ENCODE peak calls at places on chromosomes 11 and 22, in six cellular contexts. One of them, this sample, is unnamed.

GRCh38 chr11:44709966-44710365 is 16.8 kb upstream of the TSPAN18 start:
- DNase-seq in CD4-positive, CD25-positive, alpha-beta regulatory T cell: no peak
- DNase-seq in NCI-H460: no peak
- DNase-seq in H54: no peak
- DNase-seq in activated naive CD4-positive, alpha-beta T cell treated with anti-CD3 and anti-CD28 coated beads, Interleukin-2, amount 10 ng/mL, durations not matched to agents 7 days and 5 days: no peak
- DNase-seq in GM03348: no peak
- DNase-seq in this sample: peak; percentile 20

GRCh38 chr11:73087730-73088129 is 54.4 kb downstream of the FCHSD2 start:
- DNase-seq in CD4-positive, CD25-positive, alpha-beta regulatory T cell: no peak
- DNase-seq in NCI-H460: no peak
- DNase-seq in H54: no peak
- DNase-seq in activated naive CD4-positive, alpha-beta T cell treated with anti-CD3 and anti-CD28 coated beads, Interleukin-2, amount 10 ng/mL, durations not matched to agents 7 days and 5 days: no peak
- DNase-seq in GM03348: no peak
- DNase-seq in this sample: no peak

GRCh38 chr22:49678137-49678841 is 149.4 kb downstream of the BRD1 start:
- DNase-seq in CD4-positive, CD25-positive, alpha-beta regulatory T cell: no peak
- DNase-seq in NCI-H460: no peak
- DNase-seq in H54: no peak
- DNase-seq in activated naive CD4-positive, alpha-beta T cell treated with anti-CD3 and anti-CD28 coated beads, Interleukin-2, amount 10 ng/mL, durations not matched to agents 7 days and 5 days: no peak
- DNase-seq in GM03348: no peak
- DNase-seq in this sample: no peak

GRCh38 chr11:2655834-2656622 is 43.8 kb downstream of the KCNQ1OT1 start:
- DNase-seq in CD4-positive, CD25-positive, alpha-beta regulatory T cell: no peak
- DNase-seq in NCI-H460: no peak
- DNase-seq in H54: peak; percentile 19
- DNase-seq in activated naive CD4-positive, alpha-beta T cell treated with anti-CD3 and anti-CD28 coated beads, Interleukin-2, amount 10 ng/mL, durations not matched to agents 7 days and 5 days: no peak
- DNase-seq in GM03348: peak; percentile 25
- DNase-seq in this sample: no peak

GRCh38 chr22:43270314-43270908 is 72.8 kb downstream of the SCUBE1 start:
- DNase-seq in CD4-positive, CD25-positive, alpha-beta regulatory T cell: no peak
- DNase-seq in NCI-H460: no peak
- DNase-seq in H54: no peak
- DNase-seq in activated naive CD4-positive, alpha-beta T cell treated with anti-CD3 and anti-CD28 coated beads, Interleukin-2, amount 10 ng/mL, durations not matched to agents 7 days and 5 days: no peak
- DNase-seq in GM03348: no peak
- DNase-seq in this sample: no peak

GRCh38 chr11:102603091-102603490 is 22.0 kb downstream of the MMP20 start:
- DNase-seq in CD4-positive, CD25-positive, alpha-beta regulatory T cell: no peak
- DNase-seq in NCI-H460: no peak
- DNase-seq in H54: peak; percentile 6
- DNase-seq in activated naive CD4-positive, alpha-beta T cell treated with anti-CD3 and anti-CD28 coated beads, Interleukin-2, amount 10 ng/mL, durations not matched to agents 7 days and 5 days: no peak
- DNase-seq in GM03348: peak; percentile 24
- DNase-seq in this sample: peak; percentile 77

GRCh38 chr22:23521442-23522113 is 58.5 kb downstream of the IGLL1 start:
- DNase-seq in CD4-positive, CD25-positive, alpha-beta regulatory T cell: peak; percentile 36
- DNase-seq in NCI-H460: peak; percentile 75
- DNase-seq in H54: peak; percentile 88
- DNase-seq in activated naive CD4-positive, alpha-beta T cell treated with anti-CD3 and anti-CD28 coated beads, Interleukin-2, amount 10 ng/mL, durations not matched to agents 7 days and 5 days: peak; percentile 77
- DNase-seq in GM03348: peak; percentile 98
- DNase-seq in this sample: peak; percentile 92

GRCh38 chr11:77208535-77208934 is 80.5 kb downstream of the MYO7A start:
- DNase-seq in CD4-positive, CD25-positive, alpha-beta regulatory T cell: no peak
- DNase-seq in NCI-H460: no peak
- DNase-seq in H54: no peak
- DNase-seq in activated naive CD4-positive, alpha-beta T cell treated with anti-CD3 and anti-CD28 coated beads, Interleukin-2, amount 10 ng/mL, durations not matched to agents 7 days and 5 days: no peak
- DNase-seq in GM03348: no peak
- DNase-seq in this sample: no peak

GRCh38 chr11:6205366-6205765 is at the start of gene C11orf42:
- DNase-seq in CD4-positive, CD25-positive, alpha-beta regulatory T cell: no peak
- DNase-seq in NCI-H460: no peak
- DNase-seq in H54: no peak
- DNase-seq in activated naive CD4-positive, alpha-beta T cell treated with anti-CD3 and anti-CD28 coated beads, Interleukin-2, amount 10 ng/mL, durations not matched to agents 7 days and 5 days: no peak
- DNase-seq in GM03348: no peak
- DNase-seq in this sample: no peak

GRCh38 chr22:36237462-36238347 is 1.6 kb downstream of the APOL2 start:
- DNase-seq in CD4-positive, CD25-positive, alpha-beta regulatory T cell: peak; percentile 13
- DNase-seq in NCI-H460: no peak
- DNase-seq in H54: no peak
- DNase-seq in activated naive CD4-positive, alpha-beta T cell treated with anti-CD3 and anti-CD28 coated beads, Interleukin-2, amount 10 ng/mL, durations not matched to agents 7 days and 5 days: peak; percentile 56
- DNase-seq in GM03348: peak; percentile 50
- DNase-seq in this sample: no peak

GRCh38 chr11:65133724-65134123 is 595 bp downstream of the SYVN1 start:
- DNase-seq in CD4-positive, CD25-positive, alpha-beta regulatory T cell: no peak
- DNase-seq in NCI-H460: no peak
- DNase-seq in H54: no peak
- DNase-seq in activated naive CD4-positive, alpha-beta T cell treated with anti-CD3 and anti-CD28 coated beads, Interleukin-2, amount 10 ng/mL, durations not matched to agents 7 days and 5 days: peak; percentile 41
- DNase-seq in GM03348: peak; percentile 31
- DNase-seq in this sample: no peak

GRCh38 chr11:32658639-32659406 is 75.2 kb downstream of the EIF3M start:
- DNase-seq in CD4-positive, CD25-positive, alpha-beta regulatory T cell: no peak
- DNase-seq in NCI-H460: no peak
- DNase-seq in H54: no peak
- DNase-seq in activated naive CD4-positive, alpha-beta T cell treated with anti-CD3 and anti-CD28 coated beads, Interleukin-2, amount 10 ng/mL, durations not matched to agents 7 days and 5 days: no peak
- DNase-seq in GM03348: peak; percentile 13
- DNase-seq in this sample: no peak

GRCh38 chr11:119125849-119126248 is 4.5 kb downstream of the HINFP start:
- DNase-seq in CD4-positive, CD25-positive, alpha-beta regulatory T cell: no peak
- DNase-seq in NCI-H460: no peak
- DNase-seq in H54: no peak
- DNase-seq in activated naive CD4-positive, alpha-beta T cell treated with anti-CD3 and anti-CD28 coated beads, Interleukin-2, amount 10 ng/mL, durations not matched to agents 7 days and 5 days: no peak
- DNase-seq in GM03348: no peak
- DNase-seq in this sample: no peak

GRCh38 chr11:119832536-119832935 is 103.5 kb upstream of the NECTIN1 start:
- DNase-seq in CD4-positive, CD25-positive, alpha-beta regulatory T cell: no peak
- DNase-seq in NCI-H460: no peak
- DNase-seq in H54: no peak
- DNase-seq in activated naive CD4-positive, alpha-beta T cell treated with anti-CD3 and anti-CD28 coated beads, Interleukin-2, amount 10 ng/mL, durations not matched to agents 7 days and 5 days: no peak
- DNase-seq in GM03348: peak; percentile 73
- DNase-seq in this sample: no peak

GRCh38 chr11:107731911-107732310 is 20.1 kb upstream of the SLN start:
- DNase-seq in CD4-positive, CD25-positive, alpha-beta regulatory T cell: no peak
- DNase-seq in NCI-H460: no peak
- DNase-seq in H54: no peak
- DNase-seq in activated naive CD4-positive, alpha-beta T cell treated with anti-CD3 and anti-CD28 coated beads, Interleukin-2, amount 10 ng/mL, durations not matched to agents 7 days and 5 days: no peak
- DNase-seq in GM03348: no peak
- DNase-seq in this sample: no peak

GRCh38 chr11:129191649-129192048 is 476 bp downstream of the ARHGAP32 start:
- DNase-seq in CD4-positive, CD25-positive, alpha-beta regulatory T cell: no peak
- DNase-seq in NCI-H460: no peak
- DNase-seq in H54: no peak
- DNase-seq in activated naive CD4-positive, alpha-beta T cell treated with anti-CD3 and anti-CD28 coated beads, Interleukin-2, amount 10 ng/mL, durations not matched to agents 7 days and 5 days: no peak
- DNase-seq in GM03348: no peak
- DNase-seq in this sample: no peak

GRCh38 chr11:10348650-10349280 is 43.9 kb downstream of the ADM start:
- DNase-seq in CD4-positive, CD25-positive, alpha-beta regulatory T cell: no peak
- DNase-seq in NCI-H460: no peak
- DNase-seq in H54: no peak
- DNase-seq in activated naive CD4-positive, alpha-beta T cell treated with anti-CD3 and anti-CD28 coated beads, Interleukin-2, amount 10 ng/mL, durations not matched to agents 7 days and 5 days: no peak
- DNase-seq in GM03348: no peak
- DNase-seq in this sample: no peak

GRCh38 chr11:104333977-104334376 is 170.0 kb upstream of the PDGFD start:
- DNase-seq in CD4-positive, CD25-positive, alpha-beta regulatory T cell: no peak
- DNase-seq in NCI-H460: no peak
- DNase-seq in H54: no peak
- DNase-seq in activated naive CD4-positive, alpha-beta T cell treated with anti-CD3 and anti-CD28 coated beads, Interleukin-2, amount 10 ng/mL, durations not matched to agents 7 days and 5 days: no peak
- DNase-seq in GM03348: no peak
- DNase-seq in this sample: no peak

GRCh38 chr11:110362916-110363574 is 66.6 kb upstream of the RDX start:
- DNase-seq in CD4-positive, CD25-positive, alpha-beta regulatory T cell: no peak
- DNase-seq in NCI-H460: peak; percentile 34
- DNase-seq in H54: no peak
- DNase-seq in activated naive CD4-positive, alpha-beta T cell treated with anti-CD3 and anti-CD28 coated beads, Interleukin-2, amount 10 ng/mL, durations not matched to agents 7 days and 5 days: no peak
- DNase-seq in GM03348: no peak
- DNase-seq in this sample: no peak